ENCODE peak calls at places on chromosomes 12 and 14, in nine cellular contexts. K, T, M, H, J, V, F, N and S are unnamed samples. For H3K36me3, the result is how much of the 10 kb centered on the place peaks cover.

GRCh38 chr14:95895720-95896119 is 19.1 kb downstream of the TUNAR start:
- DNase-seq in F (peak), N (no peak), T (peak), H (peak), M (no peak), V (no peak), J (no peak), K (no peak), S (no peak)

GRCh38 chr12:113274848-113275247 is 53.6 kb downstream of the TPCN1 start:
- DNase-seq in K (no peak), H (no peak), V (no peak), T (no peak), J (no peak), M (no peak), N (no peak), F (no peak), S (no peak)

GRCh38 chr12:105226219-105226618 is 9.8 kb downstream of the APPL2 start:
- DNase-seq in V (peak), F (peak), N (no peak), J (peak), K (no peak), M (peak), H (no peak), T (no peak), S (peak)

GRCh38 chr14:52703225-52703624 is 3.8 kb upstream of the PSMC6 start:
- DNase-seq in F (peak), T (no peak), V (peak), K (no peak), J (peak), N (no peak), H (no peak), M (no peak), S (peak)

GRCh38 chr14:103315368-103315911 is 18.6 kb upstream of the EIF5 start:
- DNase-seq in F (no peak), V (peak), N (no peak), H (no peak), M (no peak), J (peak), T (peak), K (no peak), S (peak)

GRCh38 chr12:67091678-67092077 is 177.5 kb upstream of the CAND1 start:
- DNase-seq in V (no peak), K (no peak), N (no peak), M (no peak), H (no peak), F (no peak), J (no peak), T (no peak), S (no peak)

GRCh38 chr14:78227466-78228077 is 57.4 kb downstream of the NRXN3 start:
- DNase-seq in F (no peak), T (no peak), J (no peak), H (no peak), V (no peak), M (no peak), K (no peak), N (no peak), S (no peak)

GRCh38 chr12:117035287-117035686 is 63.9 kb downstream of the TESC start:
- DNase-seq in F (no peak), M (peak), H (no peak), J (no peak), N (no peak), T (no peak), K (no peak), V (no peak), S (no peak)

GRCh38 chr12:17579148-17580026 is 510.6 kb downstream of the RERGL start:
- DNase-seq in V (no peak), T (no peak), K (no peak), J (no peak), M (no peak), H (no peak), N (no peak), F (no peak), S (no peak)

GRCh38 chr12:133080619-133081407 is at the start of gene ZNF140:
- DNase-seq in K (peak), F (peak), M (peak), J (peak), H (no peak), T (peak), V (peak), N (peak), S (peak)

GRCh38 chr12:109645708-109646107 is 67.9 kb upstream of the FAM222A start:
- DNase-seq in T (no peak), J (no peak), N (no peak), K (no peak), V (no peak), F (no peak), M (no peak), H (no peak), S (no peak)

GRCh38 chr14:38790916-38791315 is 312.1 kb downstream of the SEC23A start:
- DNase-seq in N (no peak), V (no peak), K (no peak), F (no peak), M (no peak), T (no peak), J (no peak), H (no peak), S (no peak)

GRCh38 chr12:45732250-45732649 is 2.7 kb downstream of the ARID2 start:
- DNase-seq in V (peak), K (no peak), J (no peak), T (no peak), F (no peak), M (no peak), N (no peak), H (no peak), S (no peak)

GRCh38 chr14:100690672-100691071 is 36.0 kb upstream of the DLK1 start:
- DNase-seq in N (no peak), M (no peak), T (no peak), V (no peak), J (no peak), F (no peak), K (no peak), H (no peak), S (no peak)

GRCh38 chr12:51449569-51450246 is 25.1 kb downstream of the SLC4A8 start:
- DNase-seq in K (no peak), N (no peak), T (no peak), F (no peak), V (no peak), J (no peak), M (no peak), H (no peak), S (no peak)

GRCh38 chr14:67973415-67973814 is 153.8 kb downstream of the RAD51B start:
- DNase-seq in V (no peak), N (no peak), J (no peak), F (no peak), H (no peak), T (no peak), M (no peak), K (no peak), S (no peak)

GRCh38 chr12:52156757-52157565 is 34.9 kb downstream of the KRT80 start:
- DNase-seq in V (peak), J (peak), T (peak), H (no peak), N (no peak), F (peak), K (peak), M (peak), S (peak)

GRCh38 chr12:116856729-116857128 is 24.5 kb downstream of the HRK start:
- DNase-seq in J (no peak), V (no peak), H (no peak), M (no peak), N (no peak), F (no peak), T (no peak), K (no peak), S (no peak)

GRCh38 chr12:69240625-69240984 is 1.2 kb downstream of the CPSF6 start:
- DNase-seq in K (no peak), M (no peak), J (no peak), F (no peak), H (no peak), V (peak), N (no peak), T (no peak), S (no peak)

GRCh38 chr12:103241184-103241583 is 254.6 kb downstream of the C12orf42 start:
- DNase-seq in M (no peak), H (no peak), V (no peak), K (no peak), N (no peak), F (peak), J (peak), T (no peak), S (no peak)

GRCh38 chr12:29066061-29066588 is 83.0 kb upstream of the FAR2 start:
- DNase-seq in J (peak), N (no peak), K (no peak), F (no peak), M (peak), H (peak), V (peak), T (no peak), S (no peak)

GRCh38 chr12:55816876-55817351 is 610 bp downstream of the SARNP start:
- DNase-seq in H (no peak), J (no peak), V (peak), K (no peak), M (peak), N (no peak), T (no peak), F (no peak), S (no peak)

GRCh38 chr12:55797068-55797467 is 20.5 kb downstream of the SARNP start:
- DNase-seq in J (no peak), T (peak), F (no peak), H (peak), V (peak), N (no peak), M (no peak), K (no peak), S (peak)

DNA sequence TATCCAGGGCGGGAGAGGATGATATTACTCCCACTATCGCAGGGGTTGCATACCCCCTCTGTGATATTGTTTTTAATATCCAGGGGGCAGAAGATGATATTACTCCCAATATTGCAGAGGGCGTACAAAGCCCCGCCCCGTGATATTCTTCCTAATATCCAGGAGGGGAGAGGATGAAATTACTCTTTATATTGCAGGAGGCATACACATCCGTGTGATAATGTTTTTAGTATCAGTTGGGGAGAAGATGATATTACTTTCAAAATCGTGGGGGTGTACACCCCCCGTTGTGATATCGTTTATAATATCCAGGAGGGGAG is 52.9 kb upstream of the OXA1L start:
- DNase-seq in T (no peak), M (no peak), N (no peak), V (no peak), F (no peak), J (no peak), K (no peak), H (no peak), S (no peak)
- TF ChIP-seq POLR2A in T (no peak), M (no peak), N (no peak), V (no peak), F (no peak), J (no peak), K (no peak), H (no peak), S (no peak)

GRCh38 chr12:50022903-50023302 is 2.4 kb downstream of the RACGAP1 start:
- DNase-seq in F (no peak), J (no peak), K (no peak), N (no peak), M (no peak), V (no peak), H (no peak), T (no peak), S (no peak)
- TF ChIP-seq POLR2AphosphoS5 in F (no peak), J (no peak), K (no peak), N (no peak), M (no peak), V (no peak), H (no peak), T (no peak), S (no peak)

GRCh38 chr12:124010687-124011086 is 37.7 kb downstream of the ZNF664 start:
- DNase-seq in M (no peak), K (no peak), V (no peak), H (no peak), T (no peak), N (no peak), J (no peak), F (no peak), S (no peak)
- H3K36me3 ChIP-seq in M (under half), K (under half), V (under half), H (under half), T (half or more), N (under half), J (under half), F (half or more), S (under half)

GRCh38 chr12:100266802-100267602 is at the start of the genes DEPDC4 and SCYL2:
- DNase-seq in K (peak), H (peak), M (peak), T (peak), V (peak), J (peak), N (peak), F (peak), S (peak)
- TF ChIP-seq POLR2A in K (no peak), H (peak), M (peak), T (peak), V (peak), J (peak), N (peak), F (no peak), S (peak)

DNA sequence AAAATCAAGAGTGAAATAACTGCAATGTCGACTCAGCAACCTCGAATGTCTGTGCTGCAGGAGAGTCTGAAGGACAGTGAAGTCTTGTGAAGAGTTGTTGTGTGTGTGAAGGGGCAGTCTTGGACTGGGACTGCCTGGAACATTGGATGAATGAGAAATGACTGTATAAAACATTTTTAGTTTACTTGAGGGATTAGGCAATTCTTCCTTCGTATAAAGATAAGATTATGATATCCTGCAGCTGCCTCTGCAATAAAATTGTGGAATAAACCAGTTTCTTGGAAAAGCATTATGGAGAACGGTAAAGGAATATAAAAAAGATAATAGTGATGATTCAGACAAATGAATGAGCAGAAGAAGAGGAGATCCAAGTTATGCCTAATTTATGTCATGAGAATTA is 30.9 kb upstream of the LUM start:
- DNase-seq in N (no peak), V (no peak), T (no peak), H (no peak), M (no peak), K (no peak), J (no peak), F (no peak), S (no peak)
- TF ChIP-seq POLR2AphosphoS5 in N (no peak), V (no peak), T (no peak), H (no peak), M (peak), K (no peak), J (peak), F (no peak), S (no peak)

GRCh38 chr12:118145113-118145797 is 9.3 kb downstream of the PEBP1 start:
- DNase-seq in J (no peak), N (no peak), H (no peak), T (no peak), M (no peak), K (no peak), V (no peak), F (no peak), S (no peak)
- H3K36me3 ChIP-seq in J (half or more), N (under half), H (under half), T (half or more), M (under half), K (under half), V (under half), F (half or more), S (under half)

DNA sequence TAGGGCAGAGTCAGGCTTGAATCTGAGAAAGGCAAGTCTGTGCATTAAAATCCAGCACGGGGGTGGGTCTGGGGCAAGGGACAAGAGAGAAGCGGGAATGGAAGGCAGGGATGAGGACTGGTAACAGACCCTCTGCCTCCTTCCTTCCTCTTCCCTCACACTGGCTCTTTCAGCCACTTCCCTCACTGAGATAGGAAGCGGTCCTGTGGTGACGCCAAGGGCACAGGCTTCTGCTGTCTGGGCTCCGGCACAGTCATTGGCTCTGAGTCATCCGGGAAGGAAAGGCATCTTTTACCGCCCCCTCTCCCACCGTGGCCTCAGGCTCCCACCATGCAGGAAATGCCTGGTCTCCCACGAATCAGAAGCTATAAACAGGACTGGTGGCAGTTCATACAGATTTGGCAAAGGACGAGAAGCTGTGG is 70.2 kb downstream of the ETV6 start:
- DNase-seq in H (no peak), T (no peak), F (no peak), N (no peak), J (peak), V (peak), M (peak), K (no peak), S (no peak)
- TF ChIP-seq POLR2A in H (no peak), T (no peak), F (no peak), N (peak), J (no peak), V (peak), M (no peak), K (no peak), S (no peak)